ENCODE peak calls at places on chromosomes 7 and 10, in ten cellular contexts. N, X, B, W, L, G, H, Z, P and I are unnamed samples.

GRCh38 chr10:72334832-72335393 is 19.8 kb downstream of the DNAJB12 start:
- DNase-seq in G (peak; percentile 90), Z (peak; percentile 89), B (peak; percentile 95), L (peak; percentile 88), P (peak; percentile 87), H (peak; percentile 70), W (peak; percentile 43), X (peak; percentile 98), N (peak; percentile 93), I (peak; percentile 87)

GRCh38 chr7:46600340-46600739 is 679.3 kb upstream of the IGFBP3 start:
- DNase-seq in B (no peak), W (no peak), X (peak; percentile 57), P (no peak), L (no peak), N (peak; percentile 56), G (no peak), H (no peak), Z (no peak), I (no peak)

GRCh38 chr7:226281-226882 is 34.0 kb downstream of the FAM20C start:
- DNase-seq in L (peak; percentile 70), P (no peak), Z (no peak), X (peak; percentile 75), W (no peak), G (no peak), H (no peak), N (no peak), B (no peak), I (no peak)

GRCh38 chr10:75654777-75655176 is 223.4 kb downstream of the LRMDA start:
- DNase-seq in Z (no peak), N (no peak), W (no peak), X (no peak), H (no peak), G (no peak), B (no peak), P (no peak), L (no peak), I (no peak)

GRCh38 chr7:50556247-50556976 is 8.8 kb downstream of the DDC start:
- DNase-seq in N (no peak), X (no peak), L (no peak), W (no peak), P (no peak), G (peak; percentile 60), H (no peak), Z (no peak), B (no peak), I (no peak)

GRCh38 chr7:31495653-31496052 is 18.2 kb upstream of the ITPRID1 start:
- DNase-seq in W (no peak), B (no peak), X (no peak), G (no peak), Z (no peak), P (no peak), H (no peak), N (no peak), L (no peak), I (no peak)

GRCh38 chr10:22682237-22683192 is 31.9 kb downstream of the PIP4K2A start:
- DNase-seq in H (no peak), B (peak; percentile 82), L (peak; percentile 34), W (no peak), N (no peak), P (peak; percentile 51), Z (no peak), X (peak; percentile 81), G (peak; percentile 42), I (no peak)

GRCh38 chr7:99369767-99370353 is 4.7 kb upstream of the ARPC1B start:
- DNase-seq in N (peak; percentile 22), Z (no peak), W (no peak), L (no peak), G (no peak), B (no peak), H (no peak), X (no peak), P (no peak), I (no peak)

GRCh38 chr7:480531-481218 is 39.0 kb downstream of the PDGFA start:
- DNase-seq in H (no peak), P (peak; percentile 35), X (no peak), B (no peak), Z (peak; percentile 67), G (no peak), W (no peak), N (peak; percentile 48), L (peak; percentile 49), I (peak; percentile 88)

GRCh38 chr10:135601-136464 is 578 bp downstream of the ZMYND11 start:
- DNase-seq in G (peak; percentile 76), N (peak; percentile 81), X (peak; percentile 72), W (peak; percentile 69), H (peak; percentile 55), L (peak; percentile 48), Z (peak; percentile 87), P (peak; percentile 73), B (peak; percentile 72), I (peak; percentile 86)

GRCh38 chr10:134205-134742 is 981 bp upstream of the ZMYND11 start:
- DNase-seq in X (no peak), P (no peak), B (peak; percentile 53), G (no peak), Z (peak; percentile 69), N (no peak), W (peak; percentile 41), H (no peak), L (no peak), I (no peak)

GRCh38 chr10:136465-136762 is 1.2 kb downstream of the ZMYND11 start:
- DNase-seq in Z (no peak), X (no peak), N (no peak), H (no peak), P (no peak), G (no peak), L (no peak), W (no peak), B (no peak), I (no peak)

GRCh38 chr10:132961-133898 is 2.0 kb upstream of the ZMYND11 start:
- DNase-seq in L (no peak), B (no peak), G (no peak), Z (no peak), N (no peak), W (peak; percentile 59), H (no peak), X (peak; percentile 59), P (no peak), I (no peak)

DNA sequence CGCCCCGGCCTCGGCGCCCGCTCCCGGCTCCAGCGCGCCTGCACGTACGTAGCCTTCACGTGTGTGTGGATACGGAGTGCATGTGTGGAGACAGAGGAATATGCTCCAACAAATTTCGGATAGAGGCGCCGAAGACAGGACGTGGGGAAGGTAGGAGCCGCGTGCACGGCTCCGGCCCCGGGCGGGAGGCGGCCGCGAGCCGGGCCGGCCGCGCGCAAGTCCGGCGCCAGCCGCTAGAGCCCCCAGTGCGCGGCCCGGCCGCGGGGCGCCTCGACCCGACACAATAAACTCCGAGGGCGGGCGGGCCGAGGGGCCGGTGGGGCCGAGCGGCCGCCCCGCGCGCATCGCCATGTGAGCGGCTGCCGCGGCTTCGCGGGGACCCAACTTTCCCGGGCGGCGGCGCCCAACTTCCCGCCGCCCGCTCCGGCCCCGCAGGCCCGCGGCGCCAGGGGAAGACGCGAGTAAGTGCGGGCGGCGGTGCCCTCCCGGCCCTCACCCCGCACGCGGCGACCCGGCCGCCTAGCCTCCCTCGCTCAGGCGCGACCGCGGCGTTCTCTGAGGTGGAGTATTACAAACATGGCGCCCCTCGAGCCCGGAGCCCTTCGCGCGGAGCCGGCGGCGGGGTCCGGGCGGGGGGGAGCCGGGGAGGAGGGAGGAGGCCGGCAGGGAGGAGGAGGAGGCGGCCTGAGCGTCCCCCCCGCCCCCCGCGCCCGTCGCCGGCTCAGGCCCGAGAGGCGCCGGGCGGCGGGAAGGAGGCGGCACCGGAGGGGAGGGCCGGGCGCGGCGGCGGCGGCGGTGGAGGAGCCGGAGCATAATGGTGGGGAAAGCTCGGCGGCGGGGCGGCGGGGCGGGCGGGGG is at the start of gene ZMYND11:
- DNase-seq in L (peak; percentile 57), Z (peak; percentile 89), B (no peak), H (peak; percentile 34), G (peak; percentile 68), W (peak; percentile 64), P (peak; percentile 65), X (peak; percentile 67), N (peak; percentile 86), I (peak; percentile 80)
- H3K4me1 ChIP-seq in L (peaks cover 28% of the 10 kb centered on the region), Z (peaks cover 27% of the 10 kb centered on the region), B (peaks cover 24% of the 10 kb centered on the region), H (peaks cover 5% of the 10 kb centered on the region), G (peaks cover 24% of the 10 kb centered on the region), W (peaks cover 19% of the 10 kb centered on the region), P (peaks cover 32% of the 10 kb centered on the region), X (peaks cover 13% of the 10 kb centered on the region), N (peaks cover 27% of the 10 kb centered on the region), I (peaks cover 9% of the 10 kb centered on the region)

GRCh38 chr10:60604356-60604755 is 173.9 kb upstream of the CDK1 start:
- DNase-seq in B (no peak), X (peak; percentile 24), L (no peak), Z (no peak), H (no peak), N (no peak), G (no peak), P (no peak), W (peak; percentile 17), I (no peak)
- H3K27ac ChIP-seq in B (no peak overlapping the region), X (no peak overlapping the region), L (no peak overlapping the region), Z (no peak overlapping the region), H (no peak overlapping the region), N (no peak overlapping the region), G (no peak overlapping the region), P (no peak overlapping the region), W (no peak overlapping the region), I (no peak overlapping the region)

DNA sequence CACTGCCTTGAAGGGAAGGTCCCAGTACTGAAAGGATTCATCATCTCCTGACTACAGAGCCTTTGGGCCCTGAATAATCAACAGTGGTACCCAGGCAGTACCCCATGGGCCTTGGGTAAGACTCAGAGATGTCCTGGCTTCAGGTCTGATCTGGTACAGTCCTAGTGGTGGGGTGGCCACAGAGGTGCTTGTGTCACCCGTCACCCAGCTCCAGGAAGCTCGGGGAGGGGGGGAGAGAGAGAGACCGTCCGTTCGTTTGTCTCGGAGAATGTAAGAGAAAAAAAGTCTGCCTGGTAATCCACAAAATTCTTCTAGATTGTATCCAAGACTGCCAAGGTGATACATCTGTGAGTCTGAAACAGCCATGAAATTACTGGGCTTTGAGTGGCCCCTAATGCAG is 381.3 kb downstream of the PTPRN2 start:
- DNase-seq in W (no peak), N (no peak), H (no peak), G (no peak), P (no peak), L (no peak), X (no peak), Z (no peak), B (no peak), I (no peak)
- H3K4me1 ChIP-seq in W (no peaks in the 10 kb centered on the region), N (no peaks in the 10 kb centered on the region), H (no peaks in the 10 kb centered on the region), G (no peaks in the 10 kb centered on the region), P (no peaks in the 10 kb centered on the region), L (no peaks in the 10 kb centered on the region), X (no peaks in the 10 kb centered on the region), Z (no peaks in the 10 kb centered on the region), B (no peaks in the 10 kb centered on the region), I (no peaks in the 10 kb centered on the region)

GRCh38 chr10:81215498-81215897 is 659.5 kb upstream of the NRG3 start:
- DNase-seq in Z (no peak), W (no peak), B (no peak), G (no peak), X (peak; percentile 32), L (no peak), H (no peak), N (no peak), P (no peak), I (no peak)
- H3K27ac ChIP-seq in Z (no peak overlapping the region), W (no peak overlapping the region), B (no peak overlapping the region), G (no peak overlapping the region), X (no peak overlapping the region), L (no peak overlapping the region), H (no peak overlapping the region), N (no peak overlapping the region), P (no peak overlapping the region), I (no peak overlapping the region)